ENCODE peak calls at places on chromosomes 4 and X, in four cellular contexts. Q is H7, I is NCI-H1105, M is sciatic nerve. S is an unnamed sample.

GRCh38 chr4:184232212-184232611 is 14.5 kb upstream of the ENPP6 start:
- DNase-seq in I (no peak), Q (no peak), M (no peak), S (no peak)

GRCh38 chr4:89000844-89001360 is 56.1 kb downstream of the FAM13A start:
- DNase-seq in M (no peak), Q (no peak), I (peak; percentile 82), S (no peak)

GRCh38 chrX:77444075-77444474 is 3.1 kb upstream of the FGF16 start:
- DNase-seq in I (no peak), M (no peak), Q (no peak), S (no peak)

GRCh38 chr4:189519189-189519588 is 421.5 kb upstream of the FRG1 start:
- DNase-seq in I (no peak), Q (no peak), M (no peak), S (no peak)

GRCh38 chr4:109462802-109463201 is 29.2 kb downstream of the SEC24B start:
- DNase-seq in M (no peak), Q (no peak), I (no peak), S (no peak)

GRCh38 chrX:50202539-50202938 is 1.7 kb upstream of the AKAP4 start:
- DNase-seq in Q (no peak), M (no peak), I (no peak), S (no peak)

GRCh38 chr4:113384600-113384999 is 335.1 kb downstream of the ANK2 start:
- DNase-seq in Q (no peak), I (no peak), M (no peak), S (no peak)

GRCh38 chrX:110003167-110004156 is 548 bp downstream of the TMEM164 start:
- DNase-seq in M (peak; percentile 63), Q (peak; percentile 40), I (no peak), S (peak; percentile 31)

GRCh38 chrX:51743179-51743957 is at the start of gene GSPT2:
- DNase-seq in Q (peak; percentile 36), I (peak; percentile 36), M (peak; percentile 78), S (peak; percentile 61)

GRCh38 chrX:136202889-136203288 is 48.3 kb downstream of the MAP7D3 start:
- DNase-seq in I (no peak), M (no peak), Q (no peak), S (no peak)

GRCh38 chr4:113106076-113106475 is 56.6 kb downstream of the ANK2 start:
- DNase-seq in Q (no peak), M (no peak), I (peak; percentile 9), S (no peak)

GRCh38 chrX:10055430-10055829 is 88.3 kb downstream of the CLDN34 start:
- DNase-seq in I (no peak), M (peak; percentile 17), Q (no peak), S (no peak)

GRCh38 chrX:475926-476723 is 89.4 kb upstream of the PPP2R3B start:
- DNase-seq in Q (peak; percentile 44), I (no peak), M (no peak), S (no peak)

GRCh38 chr4:29311231-29311630 is 1408.9 kb upstream of the PCDH7 start:
- DNase-seq in M (no peak), I (no peak), Q (no peak), S (no peak)

GRCh38 chr4:5940470-5941203 is 47.8 kb upstream of the CRMP1 start:
- DNase-seq in Q (no peak), I (peak; percentile 71), M (no peak), S (peak; percentile 72)

GRCh38 chr4:184267673-184268573 is 50.2 kb upstream of the ENPP6 start:
- DNase-seq in M (no peak), I (no peak), Q (no peak), S (peak; percentile 5)

GRCh38 chr4:86594559-86595425 is 677 bp downstream of the PTPN13 start:
- DNase-seq in M (peak; percentile 63), I (peak; percentile 17), Q (peak; percentile 33), S (peak; percentile 34)

GRCh38 chr4:95050980-95051688 is 293.4 kb downstream of the BMPR1B start:
- DNase-seq in M (no peak), Q (no peak), I (no peak), S (peak; percentile 39)

GRCh38 chr4:112693507-112693906 is 56.6 kb downstream of the LARP7 start:
- DNase-seq in M (no peak), I (no peak), Q (no peak), S (no peak)

GRCh38 chr4:7004331-7004730 is 38.8 kb upstream of the TADA2B start:
- DNase-seq in Q (peak; percentile 9), M (peak; percentile 25), I (no peak), S (no peak)

GRCh38 chr4:142095886-142096605 is 459.7 kb downstream of the IL15 start:
- DNase-seq in Q (no peak), M (no peak), I (peak; percentile 66), S (no peak)

GRCh38 chrX:122238801-122239200 is 945.3 kb upstream of the GRIA3 start:
- DNase-seq in I (no peak), Q (no peak), M (no peak), S (no peak)

GRCh38 chr4:182427530-182427929 is 184.3 kb downstream of the TENM3 start:
- DNase-seq in Q (no peak), M (no peak), I (no peak), S (no peak)

GRCh38 chr4:74855879-74856278 is 61.6 kb upstream of the BTC start:
- DNase-seq in M (no peak), I (no peak), Q (no peak), S (no peak)